ENCODE peak calls at places on chromosomes 11 and 22, in ten cellular contexts. One of them, this sample, is unnamed.

GRCh38 chr11:95711162-95711944 is 78.2 kb downstream of the FAM76B start:
- DNase-seq in cardiac muscle cell: peak; percentile 49
- DNase-seq in DND-41: no peak
- DNase-seq in left lung: no peak
- DNase-seq in BJ: no peak
- DNase-seq in tibial artery: no peak
- DNase-seq in PC-9: no peak
- DNase-seq in fibroblast of lung: peak; percentile 92
- DNase-seq in pancreas: no peak
- DNase-seq in uterus: no peak
- DNase-seq in this sample: peak; percentile 39

GRCh38 chr11:132064987-132065620 is 694.7 kb downstream of the NTM start:
- DNase-seq in PC-9: no peak
- DNase-seq in left lung: no peak
- DNase-seq in BJ: peak; percentile 97
- DNase-seq in cardiac muscle cell: peak; percentile 95
- DNase-seq in tibial artery: no peak
- DNase-seq in uterus: no peak
- DNase-seq in DND-41: no peak
- DNase-seq in fibroblast of lung: peak; percentile 100
- DNase-seq in pancreas: no peak
- DNase-seq in this sample: peak; percentile 98

GRCh38 chr22:23796461-23796860 is 9.7 kb downstream of the SMARCB1 start:
- DNase-seq in fibroblast of lung: no peak
- DNase-seq in DND-41: no peak
- DNase-seq in cardiac muscle cell: peak; percentile 42
- DNase-seq in PC-9: no peak
- DNase-seq in BJ: no peak
- DNase-seq in left lung: no peak
- DNase-seq in tibial artery: no peak
- DNase-seq in uterus: no peak
- DNase-seq in pancreas: no peak
- DNase-seq in this sample: no peak

GRCh38 chr11:70490208-70490607 is 91.9 kb downstream of the CTTN start:
- DNase-seq in fibroblast of lung: no peak
- DNase-seq in DND-41: no peak
- DNase-seq in BJ: no peak
- DNase-seq in tibial artery: no peak
- DNase-seq in uterus: no peak
- DNase-seq in cardiac muscle cell: no peak
- DNase-seq in PC-9: no peak
- DNase-seq in left lung: peak; percentile 45
- DNase-seq in pancreas: no peak
- DNase-seq in this sample: no peak

GRCh38 chr22:20428496-20429253 is 8.9 kb downstream of the SCARF2 start:
- DNase-seq in PC-9: no peak
- DNase-seq in BJ: no peak
- DNase-seq in fibroblast of lung: no peak
- DNase-seq in DND-41: no peak
- DNase-seq in uterus: no peak
- DNase-seq in left lung: peak; percentile 20
- DNase-seq in cardiac muscle cell: no peak
- DNase-seq in tibial artery: peak; percentile 54
- DNase-seq in pancreas: no peak
- DNase-seq in this sample: no peak

GRCh38 chr11:111297696-111298095 is 650 bp upstream of the POU2AF3 start:
- DNase-seq in cardiac muscle cell: no peak
- DNase-seq in BJ: no peak
- DNase-seq in uterus: no peak
- DNase-seq in pancreas: no peak
- DNase-seq in fibroblast of lung: no peak
- DNase-seq in DND-41: no peak
- DNase-seq in PC-9: no peak
- DNase-seq in left lung: no peak
- DNase-seq in tibial artery: no peak
- DNase-seq in this sample: no peak

GRCh38 chr11:3723014-3723708 is 52.0 kb upstream of the CHRNA10 start:
- DNase-seq in cardiac muscle cell: peak; percentile 96
- DNase-seq in DND-41: no peak
- DNase-seq in uterus: no peak
- DNase-seq in tibial artery: no peak
- DNase-seq in pancreas: no peak
- DNase-seq in BJ: peak; percentile 99
- DNase-seq in fibroblast of lung: peak; percentile 95
- DNase-seq in left lung: no peak
- DNase-seq in PC-9: peak; percentile 40
- DNase-seq in this sample: peak; percentile 97

GRCh38 chr11:119854521-119854920 is 125.5 kb upstream of the NECTIN1 start:
- DNase-seq in tibial artery: no peak
- DNase-seq in fibroblast of lung: no peak
- DNase-seq in BJ: no peak
- DNase-seq in left lung: no peak
- DNase-seq in DND-41: peak; percentile 6
- DNase-seq in uterus: no peak
- DNase-seq in PC-9: no peak
- DNase-seq in pancreas: no peak
- DNase-seq in cardiac muscle cell: no peak
- DNase-seq in this sample: no peak

GRCh38 chr11:27310710-27311109 is 52.3 kb downstream of the CCDC34 start:
- DNase-seq in left lung: no peak
- DNase-seq in cardiac muscle cell: no peak
- DNase-seq in fibroblast of lung: peak; percentile 67
- DNase-seq in PC-9: no peak
- DNase-seq in tibial artery: no peak
- DNase-seq in DND-41: no peak
- DNase-seq in uterus: no peak
- DNase-seq in BJ: no peak
- DNase-seq in pancreas: no peak
- DNase-seq in this sample: no peak

GRCh38 chr11:64331569-64332371 is 8.2 kb upstream of the CCDC88B start:
- DNase-seq in DND-41: peak; percentile 31
- DNase-seq in uterus: no peak
- DNase-seq in BJ: no peak
- DNase-seq in PC-9: peak; percentile 97
- DNase-seq in cardiac muscle cell: peak; percentile 89
- DNase-seq in fibroblast of lung: peak; percentile 83
- DNase-seq in pancreas: peak; percentile 87
- DNase-seq in tibial artery: no peak
- DNase-seq in left lung: peak; percentile 94
- DNase-seq in this sample: peak; percentile 85
- TF ChIP-seq CTCF in DND-41: peak; percentile 50
- TF ChIP-seq CTCF in uterus: peak; percentile 40
- TF ChIP-seq CTCF in BJ: peak; percentile 81
- TF ChIP-seq CTCF in PC-9: peak; percentile 88
- TF ChIP-seq CTCF in cardiac muscle cell: peak; percentile 81
- TF ChIP-seq CTCF in fibroblast of lung: peak; percentile 75
- TF ChIP-seq CTCF in pancreas: no peak
- TF ChIP-seq CTCF in tibial artery: no peak
- TF ChIP-seq CTCF in left lung: peak; percentile 31
- TF ChIP-seq CTCF in this sample: peak; percentile 77

GRCh38 chr11:67056640-67057409 is at the start of gene RHOD:
- DNase-seq in fibroblast of lung: peak; percentile 50
- DNase-seq in tibial artery: peak; percentile 80
- DNase-seq in cardiac muscle cell: peak; percentile 49
- DNase-seq in DND-41: no peak
- DNase-seq in PC-9: peak; percentile 61
- DNase-seq in left lung: peak; percentile 90
- DNase-seq in pancreas: peak; percentile 81
- DNase-seq in BJ: no peak
- DNase-seq in uterus: peak; percentile 50
- DNase-seq in this sample: no peak

GRCh38 chr11:67055812-67056211 is 835 bp upstream of the RHOD start:
- DNase-seq in BJ: no peak
- DNase-seq in PC-9: peak; percentile 60
- DNase-seq in cardiac muscle cell: peak; percentile 33
- DNase-seq in DND-41: no peak
- DNase-seq in fibroblast of lung: peak; percentile 40
- DNase-seq in uterus: peak; percentile 32
- DNase-seq in left lung: no peak
- DNase-seq in tibial artery: no peak
- DNase-seq in pancreas: no peak
- DNase-seq in this sample: no peak

GRCh38 chr11:67058506-67058905 is 1.9 kb downstream of the RHOD start:
- DNase-seq in uterus: no peak
- DNase-seq in pancreas: no peak
- DNase-seq in BJ: no peak
- DNase-seq in fibroblast of lung: no peak
- DNase-seq in left lung: no peak
- DNase-seq in cardiac muscle cell: no peak
- DNase-seq in tibial artery: no peak
- DNase-seq in DND-41: no peak
- DNase-seq in PC-9: no peak
- DNase-seq in this sample: no peak

GRCh38 chr11:67056267-67056639 is 394 bp upstream of the RHOD start:
- DNase-seq in uterus: no peak
- DNase-seq in fibroblast of lung: no peak
- DNase-seq in pancreas: no peak
- DNase-seq in left lung: no peak
- DNase-seq in PC-9: peak; percentile 23
- DNase-seq in DND-41: no peak
- DNase-seq in BJ: no peak
- DNase-seq in tibial artery: no peak
- DNase-seq in cardiac muscle cell: no peak
- DNase-seq in this sample: no peak

DNA sequence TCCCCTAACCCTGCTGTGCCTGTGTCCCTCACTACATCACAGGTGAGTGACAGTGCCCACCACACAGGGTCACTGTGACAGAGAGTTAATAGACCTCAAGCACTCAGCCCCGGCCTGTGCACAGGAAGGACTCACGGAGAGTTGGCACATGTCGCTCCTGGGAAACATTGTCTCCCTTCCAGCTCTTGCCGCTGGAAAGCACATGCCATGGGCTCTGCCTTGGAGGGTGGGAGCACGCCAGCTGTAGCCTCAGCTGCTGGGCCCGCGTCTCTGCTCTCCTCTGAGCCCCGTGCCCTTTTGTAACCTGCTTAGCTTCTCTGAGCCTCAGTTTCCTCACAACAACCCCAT is 737 bp downstream of the RHOD start:
- DNase-seq in DND-41: no peak
- DNase-seq in fibroblast of lung: peak; percentile 27
- DNase-seq in tibial artery: no peak
- DNase-seq in left lung: no peak
- DNase-seq in cardiac muscle cell: no peak
- DNase-seq in uterus: no peak
- DNase-seq in pancreas: peak; percentile 71
- DNase-seq in BJ: no peak
- DNase-seq in PC-9: no peak
- DNase-seq in this sample: no peak
- H3K4me3 ChIP-seq in DND-41: no peak overlapping the region
- H3K4me3 ChIP-seq in fibroblast of lung: peak overlapping the region; percentile 51
- H3K4me3 ChIP-seq in tibial artery: peak overlapping the region; percentile 81
- H3K4me3 ChIP-seq in left lung: peak overlapping the region; percentile 46
- H3K4me3 ChIP-seq in cardiac muscle cell: peak overlapping the region; percentile 38
- H3K4me3 ChIP-seq in uterus: peak overlapping the region; percentile 70
- H3K4me3 ChIP-seq in pancreas: peak overlapping the region; percentile 73
- H3K4me3 ChIP-seq in BJ: peak overlapping the region; percentile 72
- H3K4me3 ChIP-seq in PC-9: peak overlapping the region; percentile 82
- H3K4me3 ChIP-seq in this sample: peak overlapping the region; percentile 50

DNA sequence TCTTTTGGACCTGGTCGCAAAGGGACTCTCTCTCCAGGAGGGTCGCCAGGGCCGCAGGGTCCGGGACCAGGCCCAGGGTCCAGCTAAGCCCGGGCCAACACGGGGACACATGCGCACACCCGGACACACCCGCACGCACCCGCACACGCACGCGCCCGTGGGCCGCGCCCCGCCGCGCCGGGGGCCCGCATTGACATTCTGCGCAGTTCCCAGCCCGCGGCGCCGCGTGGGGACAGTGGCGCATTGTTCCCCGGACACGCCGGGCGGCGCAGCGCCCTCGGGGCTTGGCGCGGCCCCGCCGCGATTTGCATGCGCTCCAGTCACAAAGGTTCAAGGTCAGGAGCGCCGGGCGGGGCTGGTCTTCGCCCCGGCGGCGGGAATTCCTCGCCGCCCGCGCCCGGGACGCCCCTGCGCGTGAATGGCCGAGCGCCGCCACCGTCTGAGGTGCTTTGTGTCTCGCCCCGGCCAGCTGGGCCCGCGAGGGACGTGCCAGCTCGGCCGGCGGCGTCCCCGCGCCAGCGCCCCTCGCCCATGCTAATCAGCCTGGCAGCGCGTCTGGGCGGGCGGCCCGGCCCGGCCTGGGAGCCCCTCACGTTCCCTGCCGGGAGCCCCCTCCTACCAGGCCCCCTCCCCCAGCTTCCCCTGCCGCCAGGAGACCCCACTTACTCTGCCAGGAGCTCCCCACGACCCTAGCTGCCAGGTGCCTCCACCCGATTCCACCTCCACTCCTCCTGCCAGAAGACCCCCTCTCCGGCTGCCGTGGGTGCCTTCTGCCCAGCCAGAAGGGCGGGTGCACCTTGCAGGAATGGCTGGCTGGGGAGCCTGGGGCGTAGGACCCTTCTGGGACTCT is 50.5 kb upstream of the WNT7B start:
- DNase-seq in tibial artery: peak; percentile 85
- DNase-seq in BJ: no peak
- DNase-seq in uterus: peak; percentile 69
- DNase-seq in cardiac muscle cell: no peak
- DNase-seq in pancreas: peak; percentile 85
- DNase-seq in PC-9: no peak
- DNase-seq in left lung: peak; percentile 88
- DNase-seq in DND-41: no peak
- DNase-seq in fibroblast of lung: no peak
- DNase-seq in this sample: no peak
- TF ChIP-seq CTCF in tibial artery: peak; percentile 44
- TF ChIP-seq CTCF in BJ: no peak
- TF ChIP-seq CTCF in uterus: peak; percentile 47
- TF ChIP-seq CTCF in cardiac muscle cell: no peak
- TF ChIP-seq CTCF in pancreas: no peak
- TF ChIP-seq CTCF in PC-9: no peak
- TF ChIP-seq CTCF in left lung: no peak
- TF ChIP-seq CTCF in DND-41: no peak
- TF ChIP-seq CTCF in fibroblast of lung: no peak
- TF ChIP-seq CTCF in this sample: no peak

GRCh38 chr22:41481131-41481830 is 12.4 kb downstream of the ACO2 start:
- DNase-seq in fibroblast of lung: peak; percentile 55
- DNase-seq in tibial artery: peak; percentile 87
- DNase-seq in left lung: no peak
- DNase-seq in PC-9: no peak
- DNase-seq in uterus: peak; percentile 39
- DNase-seq in cardiac muscle cell: no peak
- DNase-seq in BJ: no peak
- DNase-seq in pancreas: no peak
- DNase-seq in DND-41: no peak
- DNase-seq in this sample: peak; percentile 9
- H3K4me3 ChIP-seq in fibroblast of lung: no peak overlapping the region
- H3K4me3 ChIP-seq in tibial artery: no peak overlapping the region
- H3K4me3 ChIP-seq in left lung: no peak overlapping the region
- H3K4me3 ChIP-seq in PC-9: no peak overlapping the region
- H3K4me3 ChIP-seq in uterus: no peak overlapping the region
- H3K4me3 ChIP-seq in cardiac muscle cell: no peak overlapping the region
- H3K4me3 ChIP-seq in BJ: no peak overlapping the region
- H3K4me3 ChIP-seq in pancreas: no peak overlapping the region
- H3K4me3 ChIP-seq in DND-41: no peak overlapping the region
- H3K4me3 ChIP-seq in this sample: no peak overlapping the region

This sample was measured in fibroblast of pulmonary artery.